ENCODE peak calls at places on chromosomes 7 and 10, in ten cellular contexts. M is AG09309, T is gastrocnemius medialis, Q is prostate gland, Z is HL-60, J is fibroblast of villous mesenchyme, B is GM12864, I is choroid plexus epithelial cell, Y is PC-9, K is colonic mucosa. D is an unnamed sample.

GRCh38 chr7:2084331-2084730 is 148.4 kb downstream of the MAD1L1 start:
- DNase-seq in M (no peak), T (no peak), Q (no peak), Z (no peak), J (no peak), B (no peak), I (no peak), Y (no peak), K (no peak), D (no peak)

GRCh38 chr10:6746782-6747181 is 166.7 kb upstream of the PRKCQ start:
- DNase-seq in M (no peak), T (no peak), Q (no peak), Z (no peak), J (peak), B (no peak), I (peak), Y (no peak), K (no peak), D (peak)

GRCh38 chr7:39624202-39624807 is 933 bp downstream of the RALA start:
- DNase-seq in M (no peak), T (no peak), Q (peak), Z (no peak), J (peak), B (no peak), I (peak), Y (peak), K (peak), D (peak)

GRCh38 chr10:73163096-73163495 is 4.7 kb downstream of the ECD start:
- DNase-seq in M (no peak), T (no peak), Q (no peak), Z (no peak), J (no peak), B (no peak), I (no peak), Y (no peak), K (no peak), D (peak)

GRCh38 chr7:45000096-45001032 is at the start of gene CCM2:
- DNase-seq in M (no peak), T (peak), Q (no peak), Z (peak), J (peak), B (no peak), I (peak), Y (no peak), K (peak), D (peak)

GRCh38 chr10:13701157-13701919 is 114.6 kb downstream of the PRPF18 start:
- DNase-seq in M (no peak), T (no peak), Q (no peak), Z (no peak), J (no peak), B (no peak), I (no peak), Y (no peak), K (no peak), D (no peak)

GRCh38 chr7:101488826-101489572 is 126.3 kb downstream of the COL26A1 start:
- DNase-seq in M (no peak), T (no peak), Q (peak), Z (no peak), J (no peak), B (no peak), I (no peak), Y (peak), K (peak), D (no peak)

GRCh38 chr10:38146579-38147333 is 52.6 kb downstream of the ZNF37A start:
- DNase-seq in M (no peak), T (no peak), Q (no peak), Z (no peak), J (peak), B (no peak), I (no peak), Y (no peak), K (no peak), D (no peak)

GRCh38 chr10:23481351-23481961 is 42.6 kb downstream of the OTUD1 start:
- DNase-seq in M (no peak), T (no peak), Q (no peak), Z (no peak), J (no peak), B (no peak), I (no peak), Y (no peak), K (no peak), D (no peak)

GRCh38 chr7:28782362-28782761 is 175.8 kb downstream of the TRIL start:
- DNase-seq in M (no peak), T (no peak), Q (no peak), Z (no peak), J (no peak), B (no peak), I (no peak), Y (no peak), K (no peak), D (no peak)

GRCh38 chr7:47181609-47182264 is 400.2 kb downstream of the TNS3 start:
- DNase-seq in M (no peak), T (peak), Q (peak), Z (no peak), J (no peak), B (no peak), I (no peak), Y (no peak), K (no peak), D (no peak)

GRCh38 chr7:117630501-117630900 is 150.7 kb downstream of the CFTR start:
- DNase-seq in M (no peak), T (no peak), Q (no peak), Z (no peak), J (no peak), B (no peak), I (no peak), Y (no peak), K (no peak), D (no peak)

GRCh38 chr10:60827791-60828488 is 49.7 kb downstream of the CDK1 start:
- DNase-seq in M (no peak), T (no peak), Q (no peak), Z (no peak), J (peak), B (no peak), I (peak), Y (no peak), K (no peak), D (peak)

DNA sequence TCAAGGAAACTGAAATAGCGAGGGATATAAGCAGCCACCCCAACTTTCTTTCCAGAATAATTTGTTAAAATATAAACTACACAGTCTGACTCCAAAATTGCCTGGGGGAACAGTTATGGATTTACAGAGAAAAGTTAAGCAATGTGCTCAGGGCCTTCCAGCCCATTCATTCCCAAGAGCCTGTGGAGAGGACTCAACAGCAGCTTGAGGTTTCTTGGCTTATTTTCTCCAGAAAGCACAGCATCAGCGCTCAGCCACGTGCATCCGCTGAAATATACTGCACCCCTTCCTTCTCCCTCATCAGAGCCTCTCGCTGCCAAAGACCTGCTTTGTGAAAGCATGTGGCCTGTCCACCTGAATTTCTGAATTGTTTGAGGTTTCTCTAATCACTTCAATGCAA is 375.2 kb upstream of the VWC2 start:
- DNase-seq in M (no peak), T (no peak), Q (no peak), Z (no peak), J (no peak), B (no peak), I (no peak), Y (no peak), K (no peak), D (no peak)
- H3K4me3 ChIP-seq in M (no peak), T (no peak), Q (no peak), Z (no peak), J (no peak), B (no peak), I (no peak), Y (no peak), K (no peak), D (no peak)

DNA sequence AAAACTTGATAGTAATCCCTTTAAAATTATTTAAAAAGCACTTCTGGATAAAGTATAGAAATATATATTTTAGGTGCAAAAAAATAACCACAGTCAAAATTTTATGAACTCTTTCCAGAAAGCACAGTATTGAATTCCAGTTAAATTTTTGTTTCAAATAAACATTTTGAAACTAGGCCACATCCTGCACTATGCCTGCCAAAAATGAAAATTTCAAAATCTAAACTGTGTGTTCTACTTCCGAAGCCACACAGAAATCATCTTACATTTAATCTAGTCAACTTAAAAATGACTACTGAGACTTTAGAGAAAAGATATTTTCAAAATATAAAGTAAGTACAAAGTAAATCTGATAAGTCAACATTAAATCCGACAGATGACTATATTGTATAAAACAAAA is 50.0 kb downstream of the MAGI2 start:
- DNase-seq in M (no peak), T (no peak), Q (no peak), Z (no peak), J (peak), B (no peak), I (peak), Y (no peak), K (no peak), D (peak)
- TF ChIP-seq CTCF in M (no peak), T (no peak), Q (no peak), Z (no peak), J (no peak), B (no peak), I (no peak), Y (no peak), K (no peak), D (no peak)

GRCh38 chr7:127413326-127413725 is 20.8 kb upstream of the ZNF800 start:
- DNase-seq in M (no peak), T (no peak), Q (no peak), Z (no peak), J (no peak), B (no peak), I (no peak), Y (no peak), K (no peak), D (no peak)
- H3K4me3 ChIP-seq in M (no peak), T (no peak), Q (no peak), Z (no peak), J (no peak), B (no peak), I (no peak), Y (no peak), K (no peak), D (no peak)

DNA sequence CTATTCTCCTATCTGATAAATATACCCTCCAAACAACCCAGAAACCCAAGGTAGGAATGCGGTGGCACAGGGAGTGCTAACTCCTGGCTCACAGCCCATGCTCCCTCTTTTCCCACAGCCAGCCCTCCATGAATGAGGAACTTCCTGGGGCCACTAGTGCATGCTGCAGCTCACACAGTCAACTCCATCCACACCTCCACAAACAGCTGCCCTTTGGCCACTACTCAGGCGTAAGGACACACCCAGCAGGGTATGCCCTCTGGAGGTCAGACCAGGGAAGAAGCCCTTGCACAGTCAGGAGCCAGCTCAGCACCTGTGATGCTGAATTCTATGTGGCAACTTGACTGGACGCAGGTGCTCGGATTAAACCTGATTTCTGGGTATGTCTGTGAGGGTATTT is 85.2 kb upstream of the PIK3CG start:
- DNase-seq in M (no peak), T (no peak), Q (no peak), Z (no peak), J (no peak), B (no peak), I (no peak), Y (peak), K (peak), D (no peak)
- TF ChIP-seq CTCF in M (no peak), T (no peak), Q (no peak), Z (peak), J (no peak), B (peak), I (peak), Y (peak), K (peak), D (no peak)

DNA sequence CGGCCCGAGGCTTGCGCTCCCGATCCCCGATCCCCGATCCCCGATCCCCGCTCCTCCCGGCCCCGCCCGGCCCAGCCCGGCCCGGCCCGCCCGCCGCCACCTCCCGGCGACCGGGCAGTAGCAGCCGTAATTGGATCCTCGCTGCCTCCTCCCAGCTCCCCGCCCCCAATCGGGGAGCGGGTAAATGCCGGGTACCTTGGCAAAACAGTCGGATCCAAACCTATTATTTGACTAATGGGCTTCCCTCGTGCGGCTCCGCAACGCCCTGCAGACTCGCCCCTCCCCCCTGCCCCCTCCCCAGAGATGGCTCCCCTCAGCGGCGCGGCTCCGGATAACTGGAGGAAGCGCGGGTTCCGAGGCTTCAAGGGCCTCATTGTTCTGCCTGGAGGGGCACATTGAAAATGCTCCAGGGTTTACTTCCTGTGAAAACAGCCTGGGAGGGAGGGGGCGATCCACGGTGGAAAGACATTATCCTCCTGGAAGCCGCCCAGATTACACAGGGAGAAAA is 94.8 kb upstream of the ZMIZ1 start:
- DNase-seq in M (no peak), T (peak), Q (peak), Z (peak), J (peak), B (no peak), I (peak), Y (peak), K (peak), D (peak)
- H3K4me3 ChIP-seq in M (peak), T (peak), Q (peak), Z (peak), J (peak), B (peak), I (peak), Y (peak), K (peak), D (peak)

DNA sequence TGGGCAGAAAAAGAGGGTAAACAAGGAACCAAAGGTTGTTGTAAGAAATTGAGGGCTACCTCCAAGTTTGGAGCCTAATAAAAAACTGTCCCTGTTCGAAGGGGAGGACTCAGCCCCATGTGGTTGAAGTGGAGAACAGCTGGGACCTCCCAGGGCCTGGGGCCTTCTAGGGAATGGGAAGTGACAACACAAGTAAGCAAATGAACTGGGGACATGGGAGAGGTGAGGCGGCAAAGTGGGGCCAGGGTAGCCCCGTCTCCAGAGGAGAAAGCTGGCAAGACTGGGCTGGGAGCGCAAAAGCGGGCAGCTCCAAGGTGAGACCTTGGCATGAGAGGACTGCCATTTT is 198.1 kb downstream of the ZNF438 start:
- DNase-seq in M (no peak), T (no peak), Q (no peak), Z (peak), J (no peak), B (no peak), I (peak), Y (no peak), K (no peak), D (no peak)
- TF ChIP-seq CTCF in M (no peak), T (no peak), Q (no peak), Z (no peak), J (no peak), B (no peak), I (peak), Y (no peak), K (no peak), D (no peak)

DNA sequence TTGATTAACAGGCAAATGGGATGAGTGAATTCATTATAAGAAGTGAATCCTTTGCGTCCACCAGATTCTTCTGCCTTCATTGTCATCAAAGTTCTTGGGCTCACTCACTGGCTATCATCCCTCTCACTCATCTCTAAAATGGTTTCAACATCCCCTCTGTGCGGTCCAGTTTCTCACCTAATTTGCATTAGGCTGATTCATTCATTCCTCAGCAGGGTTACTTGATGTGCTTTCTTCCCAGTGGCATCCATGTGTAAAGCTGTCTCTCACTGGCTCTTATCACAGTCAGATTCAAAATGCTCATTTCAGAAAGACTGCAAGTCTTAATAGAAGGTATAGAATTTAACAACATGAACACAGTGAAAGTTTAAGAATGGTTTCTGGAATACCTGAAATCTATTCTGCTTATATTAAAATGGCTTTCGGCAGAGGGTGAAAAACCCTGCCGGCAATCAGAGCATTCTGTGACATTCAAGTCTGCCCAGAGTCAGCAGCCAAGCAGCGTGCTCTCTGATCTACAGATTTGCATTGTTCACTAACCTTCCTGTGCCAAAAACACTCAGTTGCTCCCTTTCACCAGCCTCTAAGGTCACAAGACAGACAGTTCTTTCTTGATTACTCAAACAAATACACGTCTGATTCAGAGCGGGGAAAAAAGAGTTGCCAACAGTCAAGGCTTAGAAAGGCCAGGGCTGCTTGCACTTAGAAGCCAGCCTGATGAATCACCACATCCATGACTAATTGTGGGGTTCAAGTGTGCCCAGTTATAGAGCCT is 106.7 kb downstream of the TES start:
- DNase-seq in M (peak), T (peak), Q (peak), Z (no peak), J (peak), B (peak), I (peak), Y (peak), K (peak), D (peak)
- H3K4me3 ChIP-seq in M (no peak), T (no peak), Q (no peak), Z (no peak), J (no peak), B (no peak), I (peak), Y (peak), K (no peak), D (no peak)

GRCh38 chr10:18472977-18473376 is 178.4 kb downstream of the NSUN6 start:
- DNase-seq in M (no peak), T (no peak), Q (no peak), Z (no peak), J (no peak), B (no peak), I (no peak), Y (no peak), K (no peak), D (peak)
- TF ChIP-seq CTCF in M (no peak), T (no peak), Q (no peak), Z (no peak), J (no peak), B (peak), I (peak), Y (peak), K (no peak), D (no peak)